ENCODE peak calls at places on chromosome 11, in four cellular contexts. One of them, this sample, is unnamed.

GRCh38 chr11:3894128-3894731 is 38.8 kb downstream of the STIM1 start:
- DNase-seq in GM20000: peak; percentile 84
- DNase-seq in neural progenitor cell: no peak
- DNase-seq in heart right ventricle: peak; percentile 71
- DNase-seq in this sample: no peak

GRCh38 chr11:29527391-29527936 is 489.4 kb downstream of the KCNA4 start:
- DNase-seq in GM20000: no peak
- DNase-seq in heart right ventricle: no peak
- DNase-seq in neural progenitor cell: peak; percentile 7
- DNase-seq in this sample: peak; percentile 21

GRCh38 chr11:68938816-68939582 is 35.3 kb downstream of the IGHMBP2 start:
- DNase-seq in neural progenitor cell: no peak
- DNase-seq in GM20000: no peak
- DNase-seq in heart right ventricle: no peak
- DNase-seq in this sample: no peak

GRCh38 chr11:68150029-68150428 is 28.8 kb upstream of the CHKA start:
- DNase-seq in GM20000: no peak
- DNase-seq in heart right ventricle: no peak
- DNase-seq in neural progenitor cell: no peak
- DNase-seq in this sample: no peak

GRCh38 chr11:93116641-93117577 is 80.9 kb downstream of the SLC36A4 start:
- DNase-seq in heart right ventricle: no peak
- DNase-seq in GM20000: no peak
- DNase-seq in neural progenitor cell: peak; percentile 52
- DNase-seq in this sample: no peak

GRCh38 chr11:45079567-45079942 is 66.9 kb upstream of the PRDM11 start:
- DNase-seq in GM20000: no peak
- DNase-seq in heart right ventricle: no peak
- DNase-seq in neural progenitor cell: no peak
- DNase-seq in this sample: no peak

GRCh38 chr11:37574361-37574760 is 976.3 kb upstream of the RAG2 start:
- DNase-seq in neural progenitor cell: no peak
- DNase-seq in heart right ventricle: no peak
- DNase-seq in GM20000: no peak
- DNase-seq in this sample: no peak

GRCh38 chr11:70073881-70074371 is 4.2 kb upstream of the ANO1 start:
- DNase-seq in GM20000: peak; percentile 73
- DNase-seq in heart right ventricle: peak; percentile 75
- DNase-seq in neural progenitor cell: no peak
- DNase-seq in this sample: no peak

GRCh38 chr11:118343981-118344521 is at the start of gene CD3G:
- DNase-seq in neural progenitor cell: no peak
- DNase-seq in GM20000: no peak
- DNase-seq in heart right ventricle: no peak
- DNase-seq in this sample: no peak

GRCh38 chr11:128525411-128526243 is 61.7 kb downstream of the ETS1 start:
- DNase-seq in neural progenitor cell: peak; percentile 60
- DNase-seq in GM20000: no peak
- DNase-seq in heart right ventricle: no peak
- DNase-seq in this sample: no peak

GRCh38 chr11:68741536-68741935 is 9.8 kb downstream of the TESMIN start:
- DNase-seq in GM20000: no peak
- DNase-seq in neural progenitor cell: no peak
- DNase-seq in heart right ventricle: no peak
- DNase-seq in this sample: peak; percentile 14

GRCh38 chr11:44748606-44749005 is 21.8 kb downstream of the TSPAN18 start:
- DNase-seq in GM20000: no peak
- DNase-seq in heart right ventricle: no peak
- DNase-seq in neural progenitor cell: no peak
- DNase-seq in this sample: no peak

GRCh38 chr11:26227311-26227710 is 104.6 kb upstream of the ANO3 start:
- DNase-seq in GM20000: peak; percentile 39
- DNase-seq in heart right ventricle: no peak
- DNase-seq in neural progenitor cell: peak; percentile 10
- DNase-seq in this sample: peak; percentile 73
- TF ChIP-seq CTCF in GM20000: peak; percentile 27
- TF ChIP-seq CTCF in heart right ventricle: peak; percentile 29
- TF ChIP-seq CTCF in neural progenitor cell: peak; percentile 35
- TF ChIP-seq CTCF in this sample: peak; percentile 34

GRCh38 chr11:114295676-114296081 is 520 bp upstream of the NNMT start:
- DNase-seq in heart right ventricle: no peak
- DNase-seq in GM20000: no peak
- DNase-seq in neural progenitor cell: no peak
- DNase-seq in this sample: no peak

GRCh38 chr11:114296979-114297372 is 777 bp downstream of the NNMT start:
- DNase-seq in GM20000: no peak
- DNase-seq in neural progenitor cell: no peak
- DNase-seq in heart right ventricle: no peak
- DNase-seq in this sample: no peak

GRCh38 chr11:114298701-114299090 is 2.5 kb downstream of the NNMT start:
- DNase-seq in heart right ventricle: no peak
- DNase-seq in neural progenitor cell: no peak
- DNase-seq in GM20000: no peak
- DNase-seq in this sample: no peak

GRCh38 chr11:114297806-114298700 is 1.9 kb downstream of the NNMT start:
- DNase-seq in neural progenitor cell: no peak
- DNase-seq in GM20000: no peak
- DNase-seq in heart right ventricle: no peak
- DNase-seq in this sample: no peak

GRCh38 chr11:114296190-114296978 is at the start of gene NNMT:
- DNase-seq in heart right ventricle: peak; percentile 66
- DNase-seq in GM20000: no peak
- DNase-seq in neural progenitor cell: no peak
- DNase-seq in this sample: peak; percentile 95
- TF ChIP-seq CTCF in heart right ventricle: no peak
- TF ChIP-seq CTCF in GM20000: no peak
- TF ChIP-seq CTCF in neural progenitor cell: no peak
- TF ChIP-seq CTCF in this sample: peak; percentile 23

GRCh38 chr11:2517386-2518064 is 72.7 kb downstream of the KCNQ1 start:
- DNase-seq in neural progenitor cell: peak; percentile 0
- DNase-seq in heart right ventricle: no peak
- DNase-seq in GM20000: no peak
- DNase-seq in this sample: no peak
- TF ChIP-seq CTCF in neural progenitor cell: no peak
- TF ChIP-seq CTCF in heart right ventricle: no peak
- TF ChIP-seq CTCF in GM20000: no peak
- TF ChIP-seq CTCF in this sample: no peak

GRCh38 chr11:60767388-60767811 is 10.7 kb downstream of the MS4A15 start:
- DNase-seq in heart right ventricle: no peak
- DNase-seq in GM20000: peak; percentile 51
- DNase-seq in neural progenitor cell: peak; percentile 52
- DNase-seq in this sample: no peak
- TF ChIP-seq CTCF in heart right ventricle: peak; percentile 41
- TF ChIP-seq CTCF in GM20000: peak; percentile 51
- TF ChIP-seq CTCF in neural progenitor cell: peak; percentile 61
- TF ChIP-seq CTCF in this sample: peak; percentile 25